ENCODE peak calls at places on chromosome 13, in four cellular contexts. E is HepG2, T is HCT116, D is K562. Y is an unnamed sample.

GRCh38 chr13:107450931-107451330 is 764.4 kb downstream of the LIG4 start:
- DNase-seq in E (no peak), T (no peak), D (no peak), Y (no peak)

GRCh38 chr13:24615911-24616472 is 64.2 kb upstream of the ATP12A start:
- DNase-seq in E (no peak), T (no peak), D (no peak), Y (no peak)

GRCh38 chr13:23794267-23795161 is 94.7 kb downstream of the MIPEP start:
- DNase-seq in E (no peak), T (no peak), D (no peak), Y (peak)

GRCh38 chr13:75792526-75793187 is 156.5 kb downstream of the LMO7 start:
- DNase-seq in E (peak), T (no peak), D (no peak), Y (no peak)

GRCh38 chr13:107289540-107289939 is 721.6 kb upstream of the ARGLU1 start:
- DNase-seq in E (no peak), T (no peak), D (no peak), Y (no peak)

GRCh38 chr13:94121686-94122085 is 357.8 kb downstream of the DCT start:
- DNase-seq in E (no peak), T (no peak), D (no peak), Y (no peak)

GRCh38 chr13:72931311-72931710 is 127.5 kb upstream of the KLF5 start:
- DNase-seq in E (no peak), T (no peak), D (no peak), Y (no peak)

GRCh38 chr13:33999830-34000605 is 182.1 kb downstream of the RFC3 start:
- DNase-seq in E (no peak), T (no peak), D (no peak), Y (no peak)

GRCh38 chr13:45768668-45769067 is 66.5 kb downstream of the CBY2 start:
- DNase-seq in E (no peak), T (no peak), D (no peak), Y (no peak)

GRCh38 chr13:45769072-45769471 is 67.0 kb downstream of the CBY2 start:
- DNase-seq in E (no peak), T (no peak), D (no peak), Y (no peak)

GRCh38 chr13:45765464-45765863 is 63.3 kb downstream of the CBY2 start:
- DNase-seq in E (no peak), T (no peak), D (no peak), Y (no peak)

GRCh38 chr13:45763419-45763818 is 61.3 kb downstream of the CBY2 start:
- DNase-seq in E (no peak), T (no peak), D (no peak), Y (no peak)
- TF ChIP-seq TCF7L2 in E (no peak), T (no peak), D (no peak), Y (no peak)

DNA sequence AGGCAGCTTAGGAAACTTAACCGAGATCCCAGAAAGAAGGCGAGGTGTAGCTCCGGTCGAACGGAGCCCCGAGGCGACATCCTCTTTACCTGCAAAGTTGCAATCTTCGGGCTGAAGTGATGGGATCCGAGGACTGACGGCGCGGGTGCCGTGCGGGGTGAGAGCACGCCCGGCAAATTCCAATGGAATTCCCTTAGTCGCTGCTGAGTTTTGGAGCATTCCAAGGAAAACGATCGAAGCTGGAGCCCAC is 141 bp downstream of the TRPC4 start:
- DNase-seq in E (no peak), T (no peak), D (no peak), Y (no peak)
- H3K4me3 ChIP-seq in E (no peak), T (no peak), D (peak), Y (peak)

GRCh38 chr13:27336005-27336673 is 65.5 kb downstream of the RASL11A start:
- DNase-seq in E (no peak), T (no peak), D (no peak), Y (no peak)

GRCh38 chr13:27339299-27339698 is 68.7 kb downstream of the RASL11A start:
- DNase-seq in E (peak), T (peak), D (peak), Y (no peak)

GRCh38 chr13:27341616-27342015 is 71.0 kb downstream of the RASL11A start:
- DNase-seq in E (no peak), T (no peak), D (peak), Y (no peak)

GRCh38 chr13:27338207-27338606 is 67.6 kb downstream of the RASL11A start:
- DNase-seq in E (no peak), T (no peak), D (no peak), Y (no peak)

DNA sequence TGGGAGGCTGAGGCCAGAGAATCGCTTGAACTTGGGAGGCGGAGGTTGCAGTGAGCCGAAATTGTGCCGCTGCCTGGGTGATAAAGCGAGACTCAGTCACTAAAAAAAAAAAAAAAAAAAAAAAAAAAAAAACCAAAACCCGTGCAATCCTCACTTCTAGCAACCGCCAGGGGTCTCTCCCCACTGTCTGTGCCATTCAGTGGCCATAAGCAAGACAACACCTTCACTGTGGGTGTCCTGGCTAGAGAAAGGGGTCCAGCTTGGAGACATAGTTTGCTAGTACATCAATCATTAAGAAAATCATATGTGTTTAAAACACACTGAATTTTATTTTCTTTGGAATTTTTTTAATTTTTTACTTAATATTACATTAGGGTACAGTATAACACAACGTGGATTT is 68.2 kb downstream of the RASL11A start:
- DNase-seq in E (peak), T (peak), D (peak), Y (no peak)
- TF ChIP-seq TCF7L2 in E (no peak), T (no peak), D (no peak), Y (no peak)

DNA sequence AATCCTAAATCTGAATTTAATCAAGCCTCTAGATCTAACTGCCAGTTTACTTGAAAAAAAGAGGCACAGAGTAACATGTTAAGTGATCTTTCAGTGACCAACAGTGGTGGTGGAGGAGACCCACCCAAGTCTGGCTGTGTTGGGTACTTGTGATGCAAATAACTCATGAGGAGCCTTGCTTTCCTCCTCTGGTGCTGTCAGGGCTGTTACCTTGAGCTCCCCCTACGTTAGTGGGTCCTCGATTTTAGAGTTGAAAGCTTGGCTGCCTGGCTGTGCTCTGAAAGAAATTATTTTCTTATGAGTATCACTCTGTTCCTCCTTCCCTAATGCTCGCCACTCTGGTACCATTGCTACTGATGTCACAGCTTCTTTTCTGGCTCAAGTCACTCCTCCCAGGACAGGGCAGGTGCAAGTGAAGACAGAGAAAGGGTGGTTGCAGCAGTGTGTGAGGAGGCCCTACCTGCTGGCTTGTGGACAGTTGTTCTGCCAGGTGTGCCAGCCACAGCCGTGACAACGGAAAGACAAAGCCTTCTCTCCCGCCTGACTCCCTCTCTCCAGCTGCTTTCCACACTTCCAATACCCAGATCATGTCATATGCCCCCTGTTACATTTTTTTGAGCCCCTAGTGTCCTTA is 6.5 kb upstream of the SUPT20H start:
- DNase-seq in E (no peak), T (no peak), D (no peak), Y (no peak)
- H3K4me3 ChIP-seq in E (no peak), T (no peak), D (no peak), Y (no peak)

GRCh38 chr13:54183728-54184127 is 1155.1 kb downstream of the OLFM4 start:
- DNase-seq in E (no peak), T (no peak), D (no peak), Y (no peak)
- TF ChIP-seq TCF7L2 in E (no peak), T (no peak), D (no peak), Y (no peak)

DNA sequence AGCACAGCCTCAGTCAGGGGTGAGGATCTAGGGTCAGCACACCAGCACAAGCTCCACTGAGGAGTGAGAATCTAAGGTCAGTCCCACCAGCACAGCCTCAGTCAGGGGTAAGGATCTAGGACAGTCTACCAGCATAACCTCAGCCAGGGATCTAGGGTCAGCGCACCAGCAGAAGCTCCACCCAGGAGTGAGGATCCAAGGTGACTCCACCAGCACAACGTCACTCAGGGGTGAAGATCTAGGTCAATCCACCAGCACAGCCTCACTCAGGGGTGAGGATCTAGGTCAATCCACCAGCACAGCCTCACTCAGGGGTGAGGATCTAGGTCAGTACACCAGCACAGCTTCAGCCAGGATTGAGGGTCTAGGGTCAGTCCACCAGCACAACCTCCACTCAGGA is 64.5 kb downstream of the RAB20 start:
- DNase-seq in E (no peak), T (no peak), D (no peak), Y (no peak)
- H3K4me3 ChIP-seq in E (no peak), T (no peak), D (no peak), Y (no peak)

GRCh38 chr13:111963031-111963430 is 103.9 kb upstream of the SOX1 start:
- DNase-seq in E (no peak), T (no peak), D (no peak), Y (no peak)
- TF ChIP-seq TCF7L2 in E (no peak), T (no peak), D (no peak), Y (no peak)

DNA sequence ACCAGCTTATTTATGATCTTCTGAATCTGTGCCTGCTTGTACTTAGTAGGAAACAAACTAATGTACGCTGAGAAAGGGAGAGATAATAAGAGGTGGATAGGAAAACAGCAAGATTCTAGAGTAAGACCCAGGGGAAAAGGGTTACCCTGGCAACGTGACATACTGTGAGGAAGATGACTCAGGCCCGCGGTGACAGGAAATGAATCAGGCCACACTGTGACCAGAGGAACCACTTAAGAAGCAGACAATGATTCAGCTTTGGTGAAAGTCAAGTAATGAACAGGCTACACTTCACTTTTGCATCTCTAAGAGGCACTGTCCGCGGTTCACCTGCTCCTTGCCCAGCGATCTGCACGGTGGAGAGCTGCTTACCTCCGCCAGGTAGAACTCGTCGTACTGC is 158.2 kb downstream of the NALCN start:
- DNase-seq in E (peak), T (peak), D (peak), Y (peak)
- H3K4me3 ChIP-seq in E (no peak), T (no peak), D (no peak), Y (no peak)

DNA sequence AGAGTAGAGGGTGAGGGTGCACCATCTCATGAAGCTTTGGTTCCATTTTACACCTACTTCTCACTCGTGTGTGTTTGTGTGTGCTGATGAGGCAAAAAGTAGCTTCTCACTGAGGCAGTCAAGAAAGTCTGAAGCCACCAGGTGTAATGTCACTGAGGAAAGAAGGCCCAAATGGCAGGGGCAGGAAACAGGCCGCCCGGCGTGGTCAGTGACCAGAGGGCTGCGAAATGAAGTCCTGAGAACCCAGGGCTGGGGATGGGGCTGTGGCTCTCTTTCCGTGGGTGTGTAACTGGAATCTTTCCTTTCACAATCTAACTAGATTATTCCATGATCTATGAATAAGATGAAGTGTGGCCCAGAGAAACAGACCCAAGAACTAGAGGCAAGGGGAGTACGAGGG is 25.5 kb upstream of the TFDP1 start:
- DNase-seq in E (no peak), T (no peak), D (no peak), Y (no peak)
- TF ChIP-seq TCF7L2 in E (no peak), T (no peak), D (no peak), Y (no peak)

DNA sequence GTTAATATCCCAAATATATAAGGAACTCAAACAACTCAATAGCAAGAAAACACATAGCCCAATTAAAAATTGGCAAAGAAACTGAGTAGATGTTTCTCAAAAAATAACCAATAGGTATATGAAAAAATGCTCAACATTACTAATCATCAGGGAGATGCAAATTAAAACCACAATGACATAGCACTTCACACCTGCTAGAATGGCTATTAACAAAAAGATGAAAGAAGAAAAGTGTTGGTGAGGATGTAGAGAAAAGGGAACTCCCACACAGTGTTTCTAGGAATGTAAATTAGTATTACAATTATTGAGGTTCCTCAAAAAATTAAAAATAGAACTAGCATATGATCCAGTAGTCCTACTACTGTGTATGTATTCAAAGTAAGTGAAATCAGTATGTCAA is 1212.8 kb downstream of the DIAPH3 start:
- DNase-seq in E (no peak), T (no peak), D (no peak), Y (no peak)
- H3K4me3 ChIP-seq in E (no peak), T (no peak), D (no peak), Y (no peak)